ENCODE peak calls at places on chromosome 20, in eight cellular contexts. One of them, this sample, is unnamed.

GRCh38 chr20:35269055-35269781 is 8.7 kb downstream of the MMP24OS start:
- DNase-seq in stimulated activated CD4-positive, alpha-beta T cell treated with anti-CD3 and anti-CD28 coated beads, Interleukin-4, amount 100 ng/mL, for 48 hours: peak; percentile 47
- DNase-seq in RPMI7951: peak; percentile 64
- DNase-seq in activated B cell treated with CpG ODN at 0.5 μM for 24 hours: peak; percentile 32
- DNase-seq in GM04504: no peak
- DNase-seq in NCI-H1092: no peak
- DNase-seq in MM.1S: no peak
- DNase-seq in H1: peak; percentile 93
- DNase-seq in this sample: peak; percentile 42

GRCh38 chr20:49724637-49725606 is 11.2 kb upstream of the B4GALT5 start:
- DNase-seq in stimulated activated CD4-positive, alpha-beta T cell treated with anti-CD3 and anti-CD28 coated beads, Interleukin-4, amount 100 ng/mL, for 48 hours: no peak
- DNase-seq in RPMI7951: peak; percentile 85
- DNase-seq in activated B cell treated with CpG ODN at 0.5 μM for 24 hours: no peak
- DNase-seq in GM04504: no peak
- DNase-seq in NCI-H1092: no peak
- DNase-seq in MM.1S: no peak
- DNase-seq in H1: no peak
- DNase-seq in this sample: no peak

GRCh38 chr20:64244281-64244805 is 11.2 kb upstream of the PCMTD2 start:
- DNase-seq in stimulated activated CD4-positive, alpha-beta T cell treated with anti-CD3 and anti-CD28 coated beads, Interleukin-4, amount 100 ng/mL, for 48 hours: no peak
- DNase-seq in RPMI7951: no peak
- DNase-seq in activated B cell treated with CpG ODN at 0.5 μM for 24 hours: no peak
- DNase-seq in GM04504: no peak
- DNase-seq in NCI-H1092: no peak
- DNase-seq in MM.1S: no peak
- DNase-seq in H1: no peak
- DNase-seq in this sample: no peak

GRCh38 chr20:32231847-32232246 is 24.2 kb downstream of the POFUT1 start:
- DNase-seq in stimulated activated CD4-positive, alpha-beta T cell treated with anti-CD3 and anti-CD28 coated beads, Interleukin-4, amount 100 ng/mL, for 48 hours: no peak
- DNase-seq in RPMI7951: no peak
- DNase-seq in activated B cell treated with CpG ODN at 0.5 μM for 24 hours: no peak
- DNase-seq in GM04504: no peak
- DNase-seq in NCI-H1092: no peak
- DNase-seq in MM.1S: peak; percentile 82
- DNase-seq in H1: no peak
- DNase-seq in this sample: no peak

GRCh38 chr20:64093013-64093503 is 8.9 kb upstream of the LKAAEAR1 start:
- DNase-seq in stimulated activated CD4-positive, alpha-beta T cell treated with anti-CD3 and anti-CD28 coated beads, Interleukin-4, amount 100 ng/mL, for 48 hours: no peak
- DNase-seq in RPMI7951: no peak
- DNase-seq in activated B cell treated with CpG ODN at 0.5 μM for 24 hours: no peak
- DNase-seq in GM04504: no peak
- DNase-seq in NCI-H1092: no peak
- DNase-seq in MM.1S: no peak
- DNase-seq in H1: no peak
- DNase-seq in this sample: no peak

GRCh38 chr20:50397058-50397457 is 113.1 kb upstream of the PTPN1 start:
- DNase-seq in stimulated activated CD4-positive, alpha-beta T cell treated with anti-CD3 and anti-CD28 coated beads, Interleukin-4, amount 100 ng/mL, for 48 hours: no peak
- DNase-seq in RPMI7951: no peak
- DNase-seq in activated B cell treated with CpG ODN at 0.5 μM for 24 hours: no peak
- DNase-seq in GM04504: no peak
- DNase-seq in NCI-H1092: no peak
- DNase-seq in MM.1S: no peak
- DNase-seq in H1: no peak
- DNase-seq in this sample: no peak

GRCh38 chr20:45937765-45938164 is 3.3 kb downstream of the PCIF1 start:
- DNase-seq in stimulated activated CD4-positive, alpha-beta T cell treated with anti-CD3 and anti-CD28 coated beads, Interleukin-4, amount 100 ng/mL, for 48 hours: no peak
- DNase-seq in RPMI7951: no peak
- DNase-seq in activated B cell treated with CpG ODN at 0.5 μM for 24 hours: no peak
- DNase-seq in GM04504: no peak
- DNase-seq in NCI-H1092: no peak
- DNase-seq in MM.1S: no peak
- DNase-seq in H1: no peak
- DNase-seq in this sample: no peak

GRCh38 chr20:24813080-24813479 is 136.0 kb upstream of the CST7 start:
- DNase-seq in stimulated activated CD4-positive, alpha-beta T cell treated with anti-CD3 and anti-CD28 coated beads, Interleukin-4, amount 100 ng/mL, for 48 hours: no peak
- DNase-seq in RPMI7951: no peak
- DNase-seq in activated B cell treated with CpG ODN at 0.5 μM for 24 hours: no peak
- DNase-seq in GM04504: no peak
- DNase-seq in NCI-H1092: no peak
- DNase-seq in MM.1S: no peak
- DNase-seq in H1: no peak
- DNase-seq in this sample: no peak

GRCh38 chr20:43748274-43748673 is 21.5 kb upstream of the GTSF1L start:
- DNase-seq in stimulated activated CD4-positive, alpha-beta T cell treated with anti-CD3 and anti-CD28 coated beads, Interleukin-4, amount 100 ng/mL, for 48 hours: no peak
- DNase-seq in RPMI7951: no peak
- DNase-seq in activated B cell treated with CpG ODN at 0.5 μM for 24 hours: no peak
- DNase-seq in GM04504: no peak
- DNase-seq in NCI-H1092: no peak
- DNase-seq in MM.1S: no peak
- DNase-seq in H1: no peak
- DNase-seq in this sample: no peak

GRCh38 chr20:54193817-54194216 is 14.1 kb upstream of the PFDN4 start:
- DNase-seq in stimulated activated CD4-positive, alpha-beta T cell treated with anti-CD3 and anti-CD28 coated beads, Interleukin-4, amount 100 ng/mL, for 48 hours: no peak
- DNase-seq in RPMI7951: no peak
- DNase-seq in activated B cell treated with CpG ODN at 0.5 μM for 24 hours: no peak
- DNase-seq in GM04504: no peak
- DNase-seq in NCI-H1092: no peak
- DNase-seq in MM.1S: no peak
- DNase-seq in H1: no peak
- DNase-seq in this sample: no peak